ENCODE peak calls at places on chromosomes 1 and 21, in seven cellular contexts. W, M, B, G, D, Z and Q are unnamed samples.

GRCh38 chr1:198101716-198102453 is 54.9 kb upstream of the NEK7 start:
- DNase-seq in M (peak), D (no peak), B (no peak), Z (no peak), G (no peak), W (no peak), Q (no peak)

GRCh38 chr1:198848649-198849048 is 209.8 kb downstream of the PTPRC start:
- DNase-seq in D (no peak), M (no peak), W (no peak), Z (no peak), G (no peak), B (no peak), Q (no peak)

GRCh38 chr1:245074232-245074747 is 80.5 kb upstream of the KIF26B start:
- DNase-seq in D (no peak), W (no peak), Z (peak), G (peak), B (no peak), M (peak), Q (no peak)

GRCh38 chr21:45818276-45818903 is 163.2 kb upstream of the COL6A1 start:
- DNase-seq in Z (peak), W (no peak), D (no peak), B (no peak), M (peak), G (peak), Q (no peak)

GRCh38 chr1:107365874-107366273 is 225.0 kb downstream of the NTNG1 start:
- DNase-seq in B (no peak), Z (no peak), D (no peak), M (no peak), G (no peak), W (no peak), Q (no peak)

GRCh38 chr1:89454845-89455521 is 69.6 kb upstream of the LRRC8B start:
- DNase-seq in Z (peak), M (peak), G (peak), D (peak), W (peak), B (peak), Q (no peak)

GRCh38 chr1:226960256-226960655 is 20.2 kb downstream of the COQ8A start:
- DNase-seq in M (no peak), W (no peak), D (no peak), G (no peak), Z (no peak), B (no peak), Q (no peak)

GRCh38 chr1:33654267-33654832 is 181.9 kb downstream of the ZSCAN20 start:
- DNase-seq in G (peak), W (no peak), B (no peak), D (no peak), M (peak), Z (peak), Q (no peak)

GRCh38 chr1:236156512-236157208 is 14.3 kb downstream of the GPR137B start:
- DNase-seq in Z (no peak), G (no peak), B (no peak), D (no peak), M (no peak), W (peak), Q (peak)

GRCh38 chr1:119681560-119681959 is 30.2 kb upstream of the PHGDH start:
- DNase-seq in B (no peak), M (no peak), W (no peak), G (no peak), Z (no peak), D (no peak), Q (no peak)

GRCh38 chr1:242847390-242847993 is 323.0 kb upstream of the PLD5 start:
- DNase-seq in D (no peak), W (no peak), B (no peak), M (peak), Z (peak), G (peak), Q (no peak)

GRCh38 chr1:102970496-102971078 is 137.7 kb downstream of the COL11A1 start:
- DNase-seq in D (no peak), B (peak), W (no peak), M (peak), Z (peak), G (peak), Q (no peak)

GRCh38 chr1:228735871-228736586 is 750 bp downstream of the RHOU start:
- DNase-seq in Z (peak), W (peak), M (peak), B (no peak), G (peak), D (peak), Q (peak)

GRCh38 chr1:29711582-29712274 is 475.4 kb downstream of the PTPRU start:
- DNase-seq in D (no peak), M (peak), B (no peak), Z (no peak), W (no peak), G (peak), Q (no peak)

GRCh38 chr1:245205396-245205795 is 50.6 kb downstream of the KIF26B start:
- DNase-seq in Z (no peak), D (no peak), B (no peak), M (peak), G (no peak), W (no peak), Q (no peak)

GRCh38 chr1:226064816-226065248 is 2.3 kb downstream of the H3-3A start:
- DNase-seq in B (no peak), M (peak), Z (peak), D (peak), W (peak), G (peak), Q (no peak)

GRCh38 chr1:31216016-31216415 is 23.7 kb downstream of the NKAIN1 start:
- DNase-seq in M (peak), D (peak), W (no peak), G (peak), Z (peak), B (no peak), Q (peak)

GRCh38 chr1:47664356-47664755 is 226.5 kb downstream of the FOXD2 start:
- DNase-seq in Z (no peak), M (no peak), W (peak), B (no peak), D (no peak), G (no peak), Q (no peak)

GRCh38 chr1:161499099-161500078 is 5.9 kb upstream of the FCGR2A start:
- DNase-seq in G (peak), W (no peak), Z (no peak), M (no peak), D (no peak), B (no peak), Q (no peak)

GRCh38 chr1:233844697-233845096 is 59.8 kb upstream of the SLC35F3 start:
- DNase-seq in W (no peak), M (peak), B (no peak), D (no peak), G (no peak), Z (no peak), Q (no peak)

GRCh38 chr1:14255231-14255630 is 343.3 kb upstream of the KAZN start:
- DNase-seq in G (no peak), M (no peak), Z (no peak), B (no peak), W (no peak), D (no peak), Q (no peak)

GRCh38 chr21:41815652-41816582 is 49.1 kb upstream of the RIPK4 start:
- DNase-seq in D (peak), Z (no peak), M (no peak), G (no peak), W (no peak), B (no peak), Q (no peak)

GRCh38 chr1:9371951-9372350 is 79.3 kb downstream of the SPSB1 start:
- DNase-seq in W (no peak), M (no peak), B (no peak), Z (no peak), D (no peak), G (no peak), Q (no peak)

GRCh38 chr1:32503153-32503552 is 36.1 kb upstream of the ZBTB8A start:
- DNase-seq in Z (no peak), W (no peak), G (no peak), B (no peak), M (no peak), D (no peak), Q (no peak)

GRCh38 chr1:105386489-105386888 is 1636.8 kb downstream of the AMY1C start:
- DNase-seq in W (no peak), G (no peak), M (no peak), B (no peak), D (no peak), Z (no peak), Q (no peak)

GRCh38 chr1:57678138-57678537 is 254.3 kb upstream of the DAB1 start:
- DNase-seq in B (no peak), D (no peak), M (no peak), W (no peak), G (no peak), Z (peak), Q (no peak)

GRCh38 chr1:10968411-10968826 is 44.0 kb upstream of the TARDBP start:
- DNase-seq in Z (no peak), M (peak), G (no peak), W (no peak), D (peak), B (no peak), Q (no peak)
- H3K4me3 ChIP-seq in Z (no peak), M (peak), G (peak), W (no peak), D (peak), B (peak), Q (no peak)

DNA sequence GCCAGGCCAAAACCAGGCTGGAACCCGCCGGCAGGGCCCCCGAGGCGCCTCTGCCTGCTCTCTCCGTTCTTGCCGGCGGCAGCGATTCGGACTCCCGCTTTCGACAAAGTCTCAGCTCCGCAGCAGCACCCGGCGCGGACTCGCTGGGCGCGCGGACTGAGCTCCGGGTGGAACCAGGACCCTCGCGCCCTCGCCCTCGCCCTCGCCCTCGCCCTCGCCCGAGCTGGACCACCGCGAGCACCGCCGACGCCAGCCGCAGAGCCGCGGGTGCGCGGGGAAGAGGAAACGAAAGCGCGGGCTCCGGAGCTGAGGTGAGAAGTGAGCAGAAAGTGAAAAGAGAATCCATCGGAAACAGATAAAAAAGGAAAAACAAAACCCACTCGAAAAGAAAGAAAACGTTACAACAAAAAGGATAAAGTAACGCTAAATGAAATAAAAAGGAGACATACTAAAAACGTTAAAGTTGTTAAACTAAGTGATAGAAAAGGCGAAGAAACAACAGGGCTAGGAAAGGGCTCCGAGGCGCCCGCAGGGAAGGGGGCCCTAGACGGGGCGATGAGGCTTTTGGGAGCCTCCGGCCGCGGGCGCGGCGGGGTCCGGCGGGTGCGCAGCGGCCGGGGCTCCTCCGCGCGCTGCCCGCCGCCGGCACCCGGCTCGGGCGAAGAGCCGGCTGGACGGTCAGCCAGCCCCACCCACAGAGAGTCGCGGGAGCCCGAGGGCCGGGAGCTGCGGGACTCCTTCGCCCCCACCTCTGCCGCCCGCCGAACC is 64.8 kb downstream of the MEF2D start:
- DNase-seq in M (peak), D (no peak), B (no peak), G (peak), W (no peak), Z (no peak), Q (peak)
- H3K4me3 ChIP-seq in M (no peak), D (peak), B (peak), G (peak), W (peak), Z (peak), Q (no peak)

GRCh38 chr1:28371011-28371378 is 1.5 kb downstream of the PHACTR4 start:
- DNase-seq in G (no peak), M (no peak), D (no peak), B (no peak), Z (no peak), W (no peak), Q (no peak)
- H3K4me3 ChIP-seq in G (peak), M (peak), D (peak), B (peak), Z (peak), W (peak), Q (no peak)

DNA sequence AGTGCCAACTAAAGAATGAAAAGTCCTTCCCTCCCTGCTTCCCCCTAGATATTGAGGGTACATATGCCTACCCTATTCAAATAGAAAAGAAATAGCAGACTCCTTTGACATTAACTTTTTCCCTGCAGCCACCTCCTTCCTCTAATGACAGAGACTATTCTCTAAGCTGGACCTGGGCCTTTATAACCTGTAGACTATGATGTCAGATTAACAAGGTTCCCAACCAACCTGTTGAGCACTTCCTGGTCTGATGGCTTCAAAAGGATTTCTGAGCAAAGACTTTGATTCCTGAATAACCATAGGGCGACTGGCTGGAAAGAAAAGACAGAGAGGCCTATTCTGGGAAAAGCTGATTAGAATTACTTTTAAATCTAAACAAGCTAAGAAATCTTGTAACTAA is 18.4 kb upstream of the C1orf216 start:
- DNase-seq in B (no peak), G (no peak), W (no peak), Z (peak), D (no peak), M (no peak), Q (no peak)
- H3K4me3 ChIP-seq in B (no peak), G (no peak), W (no peak), Z (no peak), D (no peak), M (no peak), Q (no peak)

DNA sequence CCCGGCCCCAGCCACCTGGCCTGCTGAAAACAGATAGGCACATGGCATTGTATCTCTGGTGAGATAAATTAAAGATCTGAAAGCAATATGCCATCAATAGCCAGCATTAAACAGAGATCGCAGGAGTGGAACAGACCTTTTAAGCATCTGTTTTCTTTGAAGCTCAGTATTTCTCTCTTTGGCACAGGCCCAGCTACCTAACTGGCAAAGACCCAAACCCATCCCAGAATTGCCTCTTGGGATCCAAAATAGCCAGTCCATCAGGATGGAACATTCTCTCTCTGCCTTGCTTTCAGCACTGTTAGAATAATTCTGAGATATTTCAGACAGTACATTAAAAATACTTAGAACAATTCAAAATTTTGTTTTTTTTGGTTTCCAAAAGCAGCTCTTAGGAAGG is 46.0 kb downstream of the KCNJ6 start:
- DNase-seq in B (no peak), Z (no peak), G (no peak), D (no peak), W (no peak), M (no peak), Q (no peak)
- H3K4me3 ChIP-seq in B (no peak), Z (no peak), G (no peak), D (no peak), W (no peak), M (no peak), Q (no peak)

GRCh38 chr1:1120866-1121563 is 5.1 kb upstream of the C1orf159 start:
- DNase-seq in D (no peak), W (no peak), Z (no peak), B (no peak), M (no peak), G (no peak), Q (no peak)

GRCh38 chr1:1122078-1122811 is 6.4 kb upstream of the C1orf159 start:
- DNase-seq in D (peak), Z (peak), W (peak), B (peak), G (peak), M (peak), Q (peak)

GRCh38 chr1:1120096-1120495 is 4.2 kb upstream of the C1orf159 start:
- DNase-seq in Z (no peak), W (no peak), M (no peak), G (no peak), D (no peak), B (no peak), Q (no peak)

GRCh38 chr1:1122981-1123480 is 7.1 kb upstream of the C1orf159 start:
- DNase-seq in Z (peak), B (no peak), W (no peak), M (no peak), D (no peak), G (no peak), Q (peak)

DNA sequence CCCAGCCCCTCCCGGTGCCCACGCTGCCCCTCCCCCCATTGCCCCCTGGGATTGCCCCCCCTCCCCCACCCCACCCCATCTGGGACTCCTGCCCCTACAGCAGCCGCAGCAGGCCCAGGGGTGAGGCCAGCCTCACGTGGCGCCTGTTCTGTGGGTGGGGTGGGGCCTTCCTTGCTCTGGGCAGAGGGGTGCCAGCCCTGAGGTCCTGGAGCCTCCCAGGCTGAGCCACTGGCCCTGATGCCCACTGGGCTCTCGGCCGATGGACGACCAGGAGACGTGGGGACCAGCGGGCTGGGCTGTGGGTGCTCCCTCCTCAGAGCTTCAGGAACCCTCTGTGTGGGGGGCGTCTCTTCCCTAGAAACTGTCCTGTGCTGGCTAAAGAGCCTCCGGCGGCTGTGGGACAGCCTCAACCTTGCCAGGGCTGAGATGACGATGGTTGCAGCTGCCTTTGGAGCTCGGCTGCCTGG is 5.8 kb upstream of the C1orf159 start:
- DNase-seq in M (no peak), W (no peak), Z (no peak), D (no peak), G (no peak), B (no peak), Q (peak)
- H3K4me3 ChIP-seq in M (no peak), W (no peak), Z (no peak), D (no peak), G (no peak), B (peak), Q (no peak)